ENCODE peak calls at places on chromosomes 12 and 14, in four cellular contexts. K, B, C and Y are unnamed samples.
A peak's percentile ranks its signal among the peaks of the same experiment; 100 is the strongest.

GRCh38 chr14:51539571-51540037 is 112.1 kb upstream of the FRMD6 start:
- DNase-seq in K (no peak), B (no peak), C (no peak), Y (no peak)

GRCh38 chr12:121793501-121793835 is at the start of gene RHOF:
- DNase-seq in K (no peak), B (no peak), C (peak; percentile 44), Y (no peak)

GRCh38 chr12:96487634-96488033 is 1.7 kb upstream of the CFAP54 start:
- DNase-seq in K (no peak), B (no peak), C (no peak), Y (no peak)

GRCh38 chr14:43651896-43652295 is 855.2 kb downstream of the FSCB start:
- DNase-seq in K (no peak), B (no peak), C (no peak), Y (no peak)

GRCh38 chr14:101715209-101716076 is 46.1 kb upstream of the PPP2R5C start:
- DNase-seq in K (peak; percentile 74), B (peak; percentile 68), C (no peak), Y (peak; percentile 87)

GRCh38 chr12:44510510-44510909 is 365.6 kb downstream of the NELL2 start:
- DNase-seq in K (no peak), B (no peak), C (no peak), Y (no peak)

GRCh38 chr12:30463636-30464035 is 232.0 kb downstream of the IPO8 start:
- DNase-seq in K (no peak), B (no peak), C (no peak), Y (no peak)

GRCh38 chr12:26845057-26845666 is 12.2 kb upstream of the ITPR2 start:
- DNase-seq in K (peak; percentile 52), B (no peak), C (peak; percentile 65), Y (no peak)

GRCh38 chr12:64061868-64062375 is 160.2 kb downstream of the KICS2 start:
- DNase-seq in K (no peak), B (no peak), C (no peak), Y (no peak)

GRCh38 chr14:99571303-99571986 is 32.6 kb downstream of the CCDC85C start:
- DNase-seq in K (no peak), B (no peak), C (peak; percentile 48), Y (no peak)

GRCh38 chr12:117165342-117165741 is 24.9 kb downstream of the FBXO21 start:
- DNase-seq in K (no peak), B (no peak), C (peak; percentile 70), Y (no peak)

GRCh38 chr14:90194706-90195105 is 61.6 kb upstream of the PSMC1 start:
- DNase-seq in K (no peak), B (no peak), C (no peak), Y (no peak)

GRCh38 chr12:79055926-79056674 is 191.5 kb downstream of the SYT1 start:
- DNase-seq in K (no peak), B (no peak), C (no peak), Y (no peak)

GRCh38 chr12:10363922-10364838 is 25.7 kb downstream of the KLRK1 start:
- DNase-seq in K (peak; percentile 70), B (no peak), C (peak; percentile 36), Y (no peak)

GRCh38 chr12:89450922-89451321 is 73.7 kb downstream of the GALNT4 start:
- DNase-seq in K (no peak), B (no peak), C (no peak), Y (no peak)

GRCh38 chr12:104659058-104659457 is 202.3 kb downstream of the CHST11 start:
- DNase-seq in K (no peak), B (no peak), C (no peak), Y (no peak)

GRCh38 chr14:29459967-29460366 is 467.7 kb downstream of the PRKD1 start:
- DNase-seq in K (no peak), B (no peak), C (no peak), Y (no peak)

GRCh38 chr12:109287181-109287580 is 21.9 kb downstream of the FOXN4 start:
- DNase-seq in K (no peak), B (no peak), C (no peak), Y (no peak)

GRCh38 chr12:12704593-12705230 is 8.7 kb upstream of the GPR19 start:
- DNase-seq in K (peak; percentile 84), B (no peak), C (peak; percentile 79), Y (no peak)

GRCh38 chr12:107349008-107349747 is 255.8 kb upstream of the CRY1 start:
- DNase-seq in K (no peak), B (no peak), C (peak; percentile 57), Y (no peak)

GRCh38 chr14:67457782-67458181 is 30.7 kb downstream of the TMEM229B start:
- DNase-seq in K (no peak), B (no peak), C (peak; percentile 86), Y (no peak)

GRCh38 chr14:104515059-104515810 is 64.3 kb upstream of the C14orf180 start:
- DNase-seq in K (no peak), B (no peak), C (no peak), Y (peak; percentile 79)

GRCh38 chr12:32312049-32312670 is 87.2 kb upstream of the FGD4 start:
- DNase-seq in K (peak; percentile 60), B (no peak), C (no peak), Y (no peak)

GRCh38 chr14:96287856-96288255 is 31.8 kb downstream of the BDKRB1 start:
- DNase-seq in K (no peak), B (no peak), C (no peak), Y (no peak)

GRCh38 chr12:99433155-99433554 is 214.4 kb upstream of the GARIN6 start:
- DNase-seq in K (no peak), B (no peak), C (no peak), Y (no peak)

GRCh38 chr12:4586500-4586899 is 24.5 kb downstream of the DYRK4 start:
- DNase-seq in K (no peak), B (no peak), C (no peak), Y (no peak)

GRCh38 chr14:91078095-91078737 is 17.8 kb upstream of the RPS6KA5 start:
- DNase-seq in K (no peak), B (peak; percentile 26), C (no peak), Y (no peak)

GRCh38 chr14:38129705-38130104 is 78.0 kb upstream of the SSTR1 start:
- DNase-seq in K (no peak), B (no peak), C (no peak), Y (no peak)

GRCh38 chr12:109716512-109717389 is 3.1 kb downstream of the FAM222A start:
- DNase-seq in K (no peak), B (peak; percentile 89), C (no peak), Y (no peak)

GRCh38 chr14:73753043-73753886 is 39.1 kb upstream of the PNMA1 start:
- DNase-seq in K (peak; percentile 92), B (peak; percentile 90), C (peak; percentile 71), Y (no peak)

GRCh38 chr14:75981826-75982723 is at the start of gene TGFB3:
- DNase-seq in K (peak; percentile 80), B (peak; percentile 96), C (peak; percentile 86), Y (peak; percentile 98)

GRCh38 chr14:64478634-64479250 is 13.4 kb downstream of the AKAP5 start:
- DNase-seq in K (no peak), B (no peak), C (no peak), Y (no peak)

GRCh38 chr12:16300706-16301105 is 23.2 kb upstream of the SLC15A5 start:
- DNase-seq in K (no peak), B (no peak), C (no peak), Y (no peak)

GRCh38 chr12:1470051-1470450 is 124.3 kb downstream of the FBXL14 start:
- DNase-seq in K (peak; percentile 28), B (no peak), C (no peak), Y (no peak)
- TF ChIP-seq POLR2A in K (no peak), B (no peak), C (no peak), Y (no peak)

GRCh38 chr14:23605931-23606585 is 27.5 kb upstream of the JPH4 start:
- DNase-seq in K (no peak), B (no peak), C (no peak), Y (no peak)
- TF ChIP-seq POLR2A in K (no peak), B (no peak), C (no peak), Y (no peak)

GRCh38 chr12:123388218-123388947 is 4.5 kb downstream of the KMT5A start:
- DNase-seq in K (peak; percentile 97), B (peak; percentile 93), C (peak; percentile 75), Y (peak; percentile 94)
- TF ChIP-seq POLR2A in K (peak; percentile 63), B (no peak), C (no peak), Y (no peak)

GRCh38 chr12:132490481-132491348 is 764 bp downstream of the FBRSL1 start:
- DNase-seq in K (peak; percentile 54), B (no peak), C (peak; percentile 57), Y (no peak)

GRCh38 chr12:132489078-132489601 is 811 bp upstream of the FBRSL1 start:
- DNase-seq in K (no peak), B (no peak), C (no peak), Y (no peak)

GRCh38 chr12:132491349-132491663 is 1.4 kb downstream of the FBRSL1 start:
- DNase-seq in K (no peak), B (no peak), C (no peak), Y (no peak)

GRCh38 chr12:132488127-132489077 is 1.5 kb upstream of the FBRSL1 start:
- DNase-seq in K (peak; percentile 58), B (no peak), C (no peak), Y (no peak)

GRCh38 chr12:132489602-132490239 is at the start of gene FBRSL1:
- DNase-seq in K (peak; percentile 90), B (peak; percentile 97), C (peak; percentile 92), Y (peak; percentile 97)
- TF ChIP-seq POLR2A in K (no peak), B (peak; percentile 12), C (peak; percentile 13), Y (no peak)

GRCh38 chr12:22544038-22544979 is at the start of gene C2CD5:
- DNase-seq in K (peak; percentile 96), B (peak; percentile 99), C (peak; percentile 97), Y (peak; percentile 99)
- TF ChIP-seq POLR2A in K (peak; percentile 94), B (no peak), C (peak; percentile 90), Y (peak; percentile 42)

GRCh38 chr12:94712852-94713545 is 62.6 kb upstream of the TMCC3 start:
- DNase-seq in K (no peak), B (no peak), C (no peak), Y (no peak)
- TF ChIP-seq POLR2A in K (no peak), B (no peak), C (no peak), Y (no peak)

GRCh38 chr12:101876861-101877815 is at the start of gene DRAM1:
- DNase-seq in K (peak; percentile 84), B (peak; percentile 98), C (peak; percentile 95), Y (peak; percentile 96)
- TF ChIP-seq POLR2A in K (peak; percentile 77), B (peak; percentile 69), C (peak; percentile 93), Y (peak; percentile 74)

DNA sequence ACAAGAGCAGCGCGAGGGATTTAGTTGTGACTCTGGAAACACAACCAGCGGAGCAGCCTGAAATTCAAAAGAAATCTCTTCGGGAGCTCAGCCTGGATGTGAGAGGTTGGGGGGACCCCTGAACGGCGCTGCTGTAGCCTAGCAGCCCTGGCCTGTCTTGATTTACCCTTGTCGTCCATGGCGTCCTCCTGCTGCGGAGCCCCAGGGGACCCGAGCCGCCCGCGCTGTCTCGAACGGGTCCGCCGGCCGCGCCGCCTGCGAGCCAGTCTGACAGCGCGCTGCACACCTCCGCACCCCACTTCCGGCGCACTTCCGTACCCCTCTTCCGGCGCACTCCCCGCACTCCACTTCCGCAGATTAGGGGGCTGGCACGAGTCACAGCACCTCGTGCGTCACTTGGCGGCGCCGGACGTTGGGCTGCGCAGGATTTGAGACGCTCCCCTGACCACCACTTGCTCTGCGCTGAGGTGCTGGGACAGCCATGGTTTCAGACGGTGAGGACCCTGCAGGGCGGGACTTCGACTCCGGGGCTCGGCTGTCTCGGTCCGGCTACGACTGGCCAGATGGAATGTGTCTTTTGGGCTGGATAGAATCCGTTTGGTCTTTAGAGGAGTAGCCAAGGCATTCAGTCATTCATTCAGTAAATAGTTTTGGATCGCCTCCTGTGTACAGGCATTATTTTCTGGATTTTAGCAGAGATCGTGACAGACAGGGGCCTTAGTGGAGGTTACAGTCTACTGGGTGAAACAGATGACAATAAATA is at the start of the genes EIF2B1 and GTF2H3:
- DNase-seq in K (peak; percentile 99), B (peak; percentile 99), C (peak; percentile 94), Y (peak; percentile 99)
- TF ChIP-seq POLR2A in K (peak; percentile 99), B (no peak), C (peak; percentile 90), Y (no peak)